ENCODE peak calls at places on chromosomes 3 and 15, in seven cellular contexts. K is heart right ventricle; X is transverse colon; O is ovary; F is CD4-positive, alpha-beta T cell; Y is sigmoid colon; T is mesothelial cell of epicardium. C is an unnamed sample.

GRCh38 chr3:188584162-188584529 is 430.2 kb downstream of the LPP start:
- DNase-seq in X (no peak), Y (peak), O (no peak), K (no peak), F (no peak), T (no peak), C (no peak)

GRCh38 chr3:160477750-160478149 is 28.2 kb upstream of the TRIM59 start:
- DNase-seq in F (no peak), T (no peak), K (no peak), X (no peak), Y (no peak), O (no peak), C (no peak)

GRCh38 chr15:31101262-31102048 is at the start of gene TRPM1:
- DNase-seq in Y (no peak), F (no peak), T (no peak), X (no peak), K (no peak), O (no peak), C (no peak)

GRCh38 chr15:32844118-32844711 is 126.4 kb downstream of the GREM1 start:
- DNase-seq in X (no peak), T (no peak), Y (no peak), O (no peak), K (no peak), F (no peak), C (no peak)

GRCh38 chr3:64766463-64766862 is 78.7 kb upstream of the ADAMTS9 start:
- DNase-seq in Y (no peak), X (no peak), K (no peak), O (no peak), F (no peak), T (no peak), C (no peak)

GRCh38 chr15:91473894-91474293 is 373.8 kb downstream of the SV2B start:
- DNase-seq in F (no peak), X (no peak), K (no peak), T (no peak), Y (no peak), O (no peak), C (no peak)

GRCh38 chr3:127744216-127744815 is 71.6 kb downstream of the ABTB1 start:
- DNase-seq in Y (no peak), X (no peak), T (no peak), K (no peak), F (no peak), O (no peak), C (no peak)

GRCh38 chr3:157493627-157494550 is 9.3 kb downstream of the VEPH1 start:
- DNase-seq in T (no peak), O (no peak), K (no peak), F (no peak), X (no peak), Y (no peak), C (no peak)

GRCh38 chr3:42314411-42314810 is 48.4 kb upstream of the CCK start:
- DNase-seq in K (no peak), F (no peak), X (no peak), Y (no peak), O (no peak), T (no peak), C (no peak)

GRCh38 chr15:51349156-51349844 is 7.8 kb downstream of the GLDN start:
- DNase-seq in O (no peak), T (no peak), X (no peak), Y (no peak), K (no peak), F (no peak), C (no peak)

GRCh38 chr3:13105851-13106250 is 32.6 kb upstream of the IQSEC1 start:
- DNase-seq in X (no peak), T (no peak), Y (no peak), O (no peak), K (no peak), F (no peak), C (no peak)
- TF ChIP-seq CTCF in X (no peak), T (no peak), Y (no peak), O (no peak), K (no peak), F (no peak), C (no peak)

DNA sequence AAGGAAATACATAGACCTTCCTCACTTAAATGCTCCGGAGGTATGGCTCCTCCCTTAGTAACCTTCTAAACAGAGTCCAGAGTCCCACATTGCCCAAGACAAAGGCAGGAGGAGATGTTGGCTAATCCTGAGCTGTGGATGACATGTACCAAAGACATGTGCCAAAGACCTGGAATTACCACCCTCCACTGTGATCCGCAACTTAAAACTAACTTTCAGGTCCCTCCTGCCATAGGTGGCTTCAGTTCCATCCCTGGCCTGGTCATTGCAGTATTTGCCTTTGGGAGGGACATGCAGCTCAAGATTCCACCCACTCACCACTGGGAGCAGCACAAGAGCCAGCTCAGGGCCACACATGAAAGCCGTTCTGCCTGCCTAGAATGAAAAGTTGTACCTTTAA is 28.0 kb downstream of the MYZAP start:
- DNase-seq in F (no peak), T (no peak), O (no peak), K (no peak), X (peak), Y (no peak), C (no peak)
- TF ChIP-seq CTCF in F (no peak), T (no peak), O (no peak), K (no peak), X (no peak), Y (no peak), C (no peak)

DNA sequence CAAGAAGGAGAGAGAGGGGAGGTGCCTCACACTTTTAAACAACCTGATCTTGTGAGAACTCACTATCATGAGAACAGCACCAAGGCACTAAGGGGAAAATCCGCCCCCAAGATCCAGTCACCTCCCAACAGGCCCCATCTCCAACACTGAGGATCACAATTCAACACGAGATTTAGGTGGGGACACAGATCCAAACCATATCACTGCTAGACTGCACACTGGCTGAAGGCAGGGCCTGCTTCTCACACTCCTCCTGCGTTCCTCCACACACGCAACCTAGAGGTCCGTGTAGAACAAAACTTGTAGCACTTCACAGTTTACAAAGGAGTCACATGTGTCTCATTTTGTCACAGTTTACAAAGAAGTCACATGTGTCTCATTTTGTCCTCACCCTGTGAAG is 97.8 kb downstream of the DAPK2 start:
- DNase-seq in O (no peak), K (no peak), T (no peak), Y (no peak), F (no peak), X (no peak), C (no peak)
- TF ChIP-seq CTCF in O (no peak), K (no peak), T (no peak), Y (no peak), F (no peak), X (no peak), C (no peak)

DNA sequence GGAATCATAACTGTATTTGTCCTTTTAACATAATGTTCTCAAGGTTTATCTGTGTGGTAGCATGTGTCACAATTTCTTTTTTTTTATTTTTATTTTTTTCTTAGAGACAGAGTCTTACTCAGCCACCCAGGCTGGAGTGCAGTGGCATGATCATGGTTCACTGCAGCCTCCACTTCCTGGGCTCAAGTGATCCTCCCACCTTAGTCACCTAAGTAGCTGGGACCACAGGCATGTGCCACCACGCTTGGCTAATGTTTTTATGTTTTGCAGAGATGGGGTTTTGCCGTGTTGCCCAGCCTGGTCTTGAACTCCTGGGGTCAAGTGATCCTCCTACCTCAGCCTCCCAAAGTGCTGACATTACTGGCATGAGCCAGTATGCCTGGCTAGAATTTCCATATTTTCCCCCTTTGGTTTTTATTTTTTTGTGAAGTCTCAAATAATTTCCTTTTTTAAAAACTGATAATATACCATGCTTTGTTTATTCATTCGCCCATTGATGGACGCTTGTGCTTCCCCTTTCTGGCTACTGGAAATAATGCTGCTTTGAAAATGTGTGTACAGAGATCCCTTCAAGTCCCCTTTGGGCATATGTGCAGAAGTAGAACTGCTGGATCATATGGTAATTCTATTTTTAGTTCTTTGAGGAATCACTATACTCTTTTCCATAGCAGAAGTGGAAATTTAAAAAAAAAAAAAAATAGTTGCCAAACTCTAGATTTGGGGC is 28.4 kb downstream of the TMEM40 start:
- DNase-seq in T (no peak), Y (no peak), X (no peak), K (no peak), F (no peak), O (no peak), C (no peak)
- TF ChIP-seq CTCF in T (no peak), Y (no peak), X (no peak), K (no peak), F (no peak), O (no peak), C (no peak)

DNA sequence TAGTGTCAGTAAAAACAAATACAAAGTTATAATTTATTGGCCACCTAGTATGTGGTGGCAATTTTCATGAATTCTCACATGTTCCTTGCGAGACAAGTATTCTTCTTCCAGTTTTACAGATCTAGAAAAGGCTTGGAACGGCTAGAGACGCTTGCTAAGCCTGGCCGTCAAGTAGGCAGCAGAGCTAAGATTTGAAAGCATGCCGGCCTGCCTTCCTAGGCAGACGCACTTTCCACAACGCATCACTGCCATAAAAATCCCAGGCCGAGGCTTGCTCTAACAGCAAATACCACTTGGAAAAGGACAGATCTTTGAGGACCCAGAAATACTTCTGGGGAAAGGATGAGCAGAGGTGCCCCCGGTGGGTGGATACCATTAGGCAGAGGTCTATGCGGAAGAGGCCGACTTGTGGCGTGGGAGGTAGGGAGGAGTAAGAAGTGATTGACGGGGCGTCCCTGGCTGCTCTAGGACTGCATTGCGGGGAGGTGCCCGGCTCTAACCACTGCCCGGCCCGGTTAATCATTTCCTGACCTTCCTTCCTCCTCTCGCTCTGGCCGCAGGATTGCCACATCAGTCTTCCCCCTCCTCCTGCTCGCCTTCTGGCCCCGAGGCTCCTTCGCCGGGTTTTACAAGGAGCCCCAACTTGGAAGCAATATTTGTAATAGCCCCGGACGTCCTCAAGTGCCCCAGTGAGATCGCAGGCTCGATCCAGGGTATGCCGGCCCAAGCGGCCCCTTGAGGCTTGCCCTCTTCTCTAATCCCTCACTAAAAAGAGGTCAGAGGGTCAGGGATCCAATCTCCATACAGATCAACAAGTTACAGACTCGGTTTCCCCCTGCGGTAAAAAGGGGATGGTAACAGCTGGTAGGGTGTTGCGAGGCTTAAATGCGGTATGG is 1.3 kb upstream of the USP3 start:
- DNase-seq in T (no peak), X (peak), O (peak), K (peak), F (peak), Y (peak), C (peak)
- TF ChIP-seq CTCF in T (no peak), X (no peak), O (peak), K (no peak), F (no peak), Y (no peak), C (no peak)

GRCh38 chr15:52790941-52791751 is 1.0 kb upstream of the ONECUT1 start:
- DNase-seq in X (no peak), F (no peak), O (no peak), T (no peak), Y (no peak), K (no peak), C (no peak)
- TF ChIP-seq CTCF in X (no peak), F (no peak), O (no peak), T (no peak), Y (no peak), K (no peak), C (no peak)

GRCh38 chr3:170623524-170623923 is 37.6 kb upstream of the SLC7A14 start:
- DNase-seq in K (no peak), T (no peak), Y (no peak), F (no peak), O (no peak), X (no peak), C (no peak)

GRCh38 chr3:170621256-170621655 is 35.4 kb upstream of the SLC7A14 start:
- DNase-seq in K (no peak), T (no peak), F (no peak), O (no peak), X (no peak), Y (no peak), C (no peak)

GRCh38 chr3:170622369-170623159 is 36.7 kb upstream of the SLC7A14 start:
- DNase-seq in T (no peak), O (peak), F (no peak), X (no peak), K (peak), Y (peak), C (no peak)
- TF ChIP-seq CTCF in T (no peak), O (no peak), F (no peak), X (no peak), K (no peak), Y (no peak), C (no peak)

GRCh38 chr3:9957214-9957613 is 5.0 kb upstream of the PRRT3 start:
- DNase-seq in X (no peak), K (no peak), F (no peak), O (no peak), T (no peak), Y (no peak), C (no peak)
- TF ChIP-seq CTCF in X (no peak), K (no peak), F (no peak), O (no peak), T (no peak), Y (no peak), C (no peak)

C was measured in activated B cell treated with CpG ODN at 0.5 μM for 24 hours.